ENCODE peak calls at places on chromosomes 3 and 15, in seven cellular contexts. I is GM12864, Z is AG09319, V is mammary epithelial cell, D is GM13976, Y is PC-3, L is H9. X is an unnamed sample.
A peak's percentile ranks its signal among the peaks of the same experiment; 100 is the strongest.

GRCh38 chr3:52441772-52442332 is 3.1 kb downstream of the SEMA3G start:
- DNase-seq in V (no peak), L (peak; percentile 18), Y (no peak), Z (no peak), D (no peak), I (no peak), X (no peak)

GRCh38 chr15:82014989-82015388 is 30.8 kb downstream of the MEX3B start:
- DNase-seq in Z (no peak), L (no peak), Y (no peak), D (no peak), I (no peak), V (no peak), X (no peak)

GRCh38 chr15:68787609-68788264 is 33.0 kb downstream of the ANP32A start:
- DNase-seq in V (peak; percentile 70), L (no peak), I (no peak), D (no peak), Z (no peak), Y (no peak), X (no peak)

GRCh38 chr15:52098328-52098727 is 14.2 kb downstream of the BCL2L10 start:
- DNase-seq in V (no peak), D (no peak), Y (no peak), Z (no peak), I (no peak), L (no peak), X (no peak)

GRCh38 chr3:161171113-161171512 is 50.0 kb upstream of the NMD3 start:
- DNase-seq in V (peak; percentile 60), I (no peak), Y (peak; percentile 71), Z (peak; percentile 48), L (no peak), D (no peak), X (no peak)

GRCh38 chr3:10992946-10993728 is 589 bp downstream of the SLC6A1 start:
- DNase-seq in Y (no peak), I (no peak), L (peak; percentile 37), D (no peak), Z (no peak), V (no peak), X (no peak)

GRCh38 chr3:78112266-78112665 is 1072.4 kb downstream of the ROBO2 start:
- DNase-seq in I (no peak), V (no peak), Z (peak; percentile 84), Y (no peak), L (no peak), D (no peak), X (no peak)

GRCh38 chr3:30914696-30915095 is 20.2 kb upstream of the GADL1 start:
- DNase-seq in Y (no peak), L (no peak), V (no peak), I (no peak), D (no peak), Z (no peak), X (no peak)

GRCh38 chr3:79672075-79672474 is 95.7 kb downstream of the ROBO1 start:
- DNase-seq in I (no peak), D (no peak), V (no peak), Z (no peak), L (no peak), Y (no peak), X (no peak)

GRCh38 chr3:51819709-51820406 is 40.8 kb upstream of the IQCF6 start:
- DNase-seq in V (no peak), L (peak; percentile 85), D (peak; percentile 41), Z (no peak), I (no peak), Y (peak; percentile 11), X (peak; percentile 49)

GRCh38 chr3:188170461-188171459 is 16.8 kb downstream of the LPP start:
- DNase-seq in V (peak; percentile 86), Y (peak; percentile 77), Z (no peak), I (no peak), L (no peak), D (no peak), X (no peak)

GRCh38 chr3:150286390-150287147 is 121.5 kb upstream of the TSC22D2 start:
- DNase-seq in D (peak; percentile 38), Y (peak; percentile 80), I (peak; percentile 10), V (peak; percentile 56), Z (no peak), L (no peak), X (no peak)

GRCh38 chr3:184361932-184362667 is 590 bp downstream of the POLR2H start:
- DNase-seq in Y (peak; percentile 68), V (peak; percentile 71), Z (no peak), I (no peak), L (peak; percentile 79), D (peak; percentile 66), X (peak; percentile 65)

GRCh38 chr3:100875239-100875638 is 118.0 kb downstream of the ABI3BP start:
- DNase-seq in L (no peak), Z (no peak), V (peak; percentile 74), D (no peak), I (no peak), Y (peak; percentile 98), X (no peak)

GRCh38 chr3:43031490-43032216 is 52.5 kb downstream of the GASK1A start:
- DNase-seq in L (no peak), V (no peak), D (no peak), Y (no peak), Z (no peak), I (no peak), X (no peak)

DNA sequence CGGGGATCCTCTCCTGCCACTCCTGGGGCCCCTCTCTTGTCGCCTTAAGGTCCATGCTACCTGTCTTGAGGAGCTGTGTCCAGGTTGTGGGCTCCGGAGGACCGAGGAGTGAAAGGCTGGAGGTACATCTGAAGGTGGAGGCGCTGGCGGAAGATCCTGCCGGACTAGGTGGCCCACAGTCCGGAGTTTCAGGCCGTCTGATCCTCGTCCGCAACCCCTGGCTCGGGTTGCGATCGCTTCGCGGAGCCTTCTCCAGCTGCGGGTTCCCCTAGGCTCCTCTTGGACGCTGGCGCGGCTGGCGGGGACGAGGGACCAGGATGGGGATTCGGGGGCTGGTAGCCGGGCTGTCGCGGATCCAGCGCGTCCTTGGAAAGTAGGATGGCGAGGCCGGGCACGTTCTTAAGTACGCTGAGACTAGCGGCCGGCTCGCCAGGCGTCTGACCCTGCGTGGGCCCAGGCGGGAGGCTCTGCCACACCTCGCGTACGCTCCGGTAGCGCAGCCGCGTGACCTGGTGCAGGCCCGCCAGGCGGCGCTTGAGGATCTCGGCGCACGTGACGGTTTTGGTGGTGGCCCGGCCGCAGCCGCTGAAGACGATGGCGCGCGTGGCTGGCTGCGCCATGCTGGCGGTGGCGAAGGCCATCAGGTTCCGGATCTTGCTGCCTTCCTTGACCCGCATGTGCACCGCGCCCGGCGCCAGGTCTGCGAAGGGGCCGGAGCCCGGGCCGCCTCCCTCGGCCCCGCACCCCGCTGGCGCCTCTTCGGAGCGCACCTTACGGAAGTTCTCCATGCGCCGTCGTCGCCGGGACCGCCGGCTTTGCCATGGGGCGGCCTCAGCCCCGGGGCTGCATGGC is 550 bp downstream of the RPP25 start:
- DNase-seq in Y (no peak), V (no peak), Z (no peak), I (no peak), L (peak; percentile 78), D (peak; percentile 76), X (peak; percentile 83)
- TF ChIP-seq CTCF in Y (peak; percentile 31), V (no peak), Z (peak; percentile 43), I (peak; percentile 38), L (peak; percentile 57), D (peak; percentile 37), X (peak; percentile 40)

GRCh38 chr3:54150864-54151467 is 28.6 kb downstream of the CACNA2D3 start:
- DNase-seq in L (no peak), I (no peak), Y (no peak), V (no peak), D (no peak), Z (no peak), X (no peak)

DNA sequence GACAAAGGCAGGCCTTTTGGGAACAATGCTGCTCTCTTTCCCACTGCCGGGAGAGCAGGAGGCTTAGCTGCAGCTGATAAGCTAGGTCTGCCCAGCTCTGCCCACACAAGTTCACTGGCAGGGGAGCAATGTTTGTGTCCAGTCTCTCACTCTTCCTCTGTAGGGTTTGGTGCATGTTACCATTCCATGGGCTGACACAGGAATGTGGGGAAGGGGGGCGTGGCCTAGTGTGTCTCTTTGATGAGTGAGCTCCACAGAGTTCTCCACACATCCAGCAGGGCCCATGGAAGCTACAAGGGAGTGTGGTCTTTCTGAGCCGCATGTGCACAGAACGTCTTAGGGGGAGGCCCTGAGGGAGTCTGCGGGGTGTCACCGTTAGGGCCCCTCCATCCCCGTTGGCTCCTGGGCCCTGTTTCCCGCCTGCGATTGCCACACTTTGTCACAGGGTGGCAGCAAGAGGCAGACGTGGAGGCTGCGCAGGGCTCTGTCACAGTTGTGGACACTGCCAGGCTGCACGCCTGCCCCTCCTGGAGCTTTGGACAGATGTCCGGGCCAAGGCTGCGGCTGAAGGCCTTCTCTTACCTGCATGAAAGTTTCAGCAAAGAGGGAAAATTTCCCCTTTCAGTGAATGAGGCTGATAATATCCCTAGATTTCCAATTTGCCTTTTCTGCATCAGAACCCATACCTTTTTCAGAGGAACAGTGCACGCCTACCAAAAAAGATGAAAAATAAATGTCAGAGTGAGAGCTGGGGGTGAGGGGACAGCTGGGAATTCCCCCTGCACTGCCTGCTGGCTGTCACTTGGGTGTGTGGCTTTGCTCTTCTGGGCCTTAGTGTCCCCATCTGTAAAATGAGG is 24.3 kb downstream of the CACNA2D3 start:
- DNase-seq in V (peak; percentile 23), Y (peak; percentile 52), D (peak; percentile 51), I (no peak), Z (peak; percentile 15), L (peak; percentile 77), X (peak; percentile 77)
- TF ChIP-seq CTCF in V (peak; percentile 32), Y (peak; percentile 73), D (no peak), I (peak; percentile 69), Z (peak; percentile 82), L (peak; percentile 87), X (peak; percentile 58)

GRCh38 chr3:13346481-13347389 is 73.4 kb downstream of the NUP210 start:
- DNase-seq in V (no peak), L (peak; percentile 85), Y (no peak), Z (no peak), D (peak; percentile 51), I (no peak), X (no peak)
- TF ChIP-seq CTCF in V (no peak), L (peak; percentile 49), Y (no peak), Z (no peak), D (no peak), I (no peak), X (no peak)

DNA sequence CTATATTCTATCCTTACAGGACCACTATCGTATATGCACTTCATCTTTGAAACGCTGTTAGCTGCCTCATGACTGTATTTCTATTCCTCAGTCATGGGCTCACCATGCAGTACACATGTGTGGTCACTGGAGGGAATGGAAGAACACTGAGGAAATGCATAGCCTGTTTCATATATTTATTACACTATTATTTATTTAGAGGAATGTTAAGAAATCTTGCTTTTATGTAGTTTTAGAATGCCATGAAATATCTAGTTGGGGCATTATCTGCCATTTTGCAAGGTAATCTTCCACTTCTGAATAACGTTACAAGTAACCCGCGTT is 155.7 kb downstream of the IGF1R start:
- DNase-seq in L (no peak), D (no peak), Z (no peak), Y (peak; percentile 14), V (no peak), I (no peak), X (no peak)
- TF ChIP-seq CTCF in L (peak; percentile 40), D (no peak), Z (no peak), Y (peak; percentile 21), V (peak; percentile 20), I (no peak), X (no peak)